ENCODE peak calls at places on chromosome 9, in four cellular contexts. D is colonic mucosa, Z is GM12878, L is mammary epithelial cell. B is an unnamed sample.

GRCh38 chr9:135179976-135180375 is 92.5 kb downstream of the OLFM1 start:
- DNase-seq in Z (no peak), D (no peak), L (no peak), B (no peak)

GRCh38 chr9:127500399-127500798 is 49.1 kb downstream of the LRSAM1 start:
- DNase-seq in Z (no peak), D (no peak), L (no peak), B (no peak)

GRCh38 chr9:128151343-128152132 is 2.3 kb downstream of the LCN2 start:
- DNase-seq in D (no peak), L (no peak), Z (no peak), B (no peak)

GRCh38 chr9:90141723-90142122 is 500.9 kb downstream of the DIRAS2 start:
- DNase-seq in L (peak; percentile 2), D (no peak), Z (no peak), B (no peak)

GRCh38 chr9:93013856-93014582 is 44.5 kb upstream of the SUSD3 start:
- DNase-seq in L (no peak), D (peak; percentile 7), Z (no peak), B (no peak)

GRCh38 chr9:128420060-128420650 is 502 bp upstream of the CERCAM start:
- DNase-seq in D (peak; percentile 61), Z (no peak), L (peak; percentile 64), B (peak; percentile 81)

GRCh38 chr9:81599837-81600236 is 89.5 kb downstream of the TLE1 start:
- DNase-seq in Z (no peak), L (no peak), D (no peak), B (no peak)

GRCh38 chr9:2040828-2041227 is 25.7 kb downstream of the SMARCA2 start:
- DNase-seq in Z (no peak), D (no peak), L (peak; percentile 45), B (no peak)

GRCh38 chr9:131557855-131558548 is 12.7 kb downstream of the PRRT1B start:
- DNase-seq in Z (no peak), L (no peak), D (no peak), B (no peak)
- TF ChIP-seq CTCF in Z (no peak), L (no peak), D (no peak), B (no peak)

GRCh38 chr9:121820286-121821005 is 169.0 kb downstream of the DAB2IP start:
- DNase-seq in Z (no peak), L (no peak), D (no peak), B (no peak)

GRCh38 chr9:121822093-121823085 is 171.0 kb downstream of the DAB2IP start:
- DNase-seq in L (no peak), Z (no peak), D (no peak), B (no peak)

GRCh38 chr9:121819511-121820231 is 168.2 kb downstream of the DAB2IP start:
- DNase-seq in L (no peak), Z (no peak), D (no peak), B (no peak)

GRCh38 chr9:121823451-121824169 is 172.2 kb downstream of the DAB2IP start:
- DNase-seq in D (no peak), Z (no peak), L (no peak), B (no peak)

DNA sequence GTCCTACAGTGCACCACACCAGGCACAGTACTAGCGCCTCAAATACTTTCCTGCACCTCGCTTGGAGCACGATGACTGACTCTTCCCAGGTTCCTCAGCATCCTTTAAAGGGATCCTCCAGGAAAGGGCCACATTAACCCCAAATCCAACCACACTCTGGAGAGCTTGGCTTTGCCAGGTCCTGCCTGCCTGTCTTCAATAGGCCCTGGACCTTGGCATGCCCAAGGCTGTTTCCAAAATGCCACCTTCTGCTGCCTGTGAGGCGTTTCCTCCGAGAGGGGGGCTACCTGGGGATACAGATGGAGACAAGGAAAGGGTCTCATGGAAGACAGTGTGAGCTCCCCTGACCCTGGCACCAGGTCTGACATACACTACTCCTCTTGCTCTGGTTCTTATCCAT is 169.9 kb downstream of the DAB2IP start:
- DNase-seq in Z (no peak), L (no peak), D (no peak), B (no peak)
- H3K27me3 ChIP-seq in Z (no peaks in the 10 kb centered on the region), L (no peaks in the 10 kb centered on the region), D (no peaks in the 10 kb centered on the region), B (peaks cover 2% of the 10 kb centered on the region)

GRCh38 chr9:20292002-20292401 is 330.3 kb downstream of the MLLT3 start:
- DNase-seq in D (no peak), Z (no peak), L (peak; percentile 26), B (no peak)
- TF ChIP-seq CTCF in D (no peak), Z (no peak), L (peak; percentile 44), B (no peak)

DNA sequence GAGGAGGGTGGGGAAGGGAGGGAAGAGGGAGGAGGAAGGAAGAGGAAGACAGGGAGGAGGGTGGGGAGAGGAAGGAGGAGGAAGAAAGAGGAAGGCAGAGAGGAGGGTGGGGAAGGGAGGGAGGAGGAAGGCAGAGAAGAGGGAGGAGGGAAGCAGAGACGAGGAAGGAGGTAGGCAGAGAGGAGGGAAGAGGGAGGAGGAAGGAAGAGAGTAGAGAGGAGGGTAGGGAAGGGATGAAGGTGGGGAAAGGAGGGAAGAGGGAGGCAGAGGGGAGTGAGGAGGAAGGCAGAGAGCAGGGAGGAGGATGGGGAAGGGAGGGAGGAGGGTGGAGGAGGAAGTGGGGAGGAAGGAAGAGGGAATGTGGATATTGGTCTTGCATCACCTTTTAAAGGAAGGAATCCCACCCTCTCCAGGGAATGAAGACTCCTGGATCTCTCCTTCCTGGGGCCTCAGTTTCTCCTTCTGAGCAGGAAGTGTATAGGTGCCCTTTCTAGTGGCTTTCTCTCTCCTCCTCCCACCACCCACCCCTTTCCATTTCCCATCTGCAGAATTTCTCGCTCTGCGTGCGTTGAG is 188.9 kb upstream of the ZNF618 start:
- DNase-seq in D (no peak), Z (no peak), L (no peak), B (no peak)
- H3K27me3 ChIP-seq in D (peaks cover 11% of the 10 kb centered on the region), Z (peaks cover 6% of the 10 kb centered on the region), L (no peaks in the 10 kb centered on the region), B (no peaks in the 10 kb centered on the region)

GRCh38 chr9:136973618-136974617 is 3.4 kb upstream of the PTGDS start:
- DNase-seq in D (no peak), L (no peak), Z (no peak), B (no peak)

GRCh38 chr9:136972743-136973142 is 4.6 kb upstream of the PTGDS start:
- DNase-seq in L (no peak), Z (no peak), D (no peak), B (no peak)

GRCh38 chr9:136970361-136970760 is 6.9 kb upstream of the PTGDS start:
- DNase-seq in D (no peak), L (no peak), Z (no peak), B (no peak)

GRCh38 chr9:136971746-136972145 is 5.6 kb upstream of the PTGDS start:
- DNase-seq in Z (no peak), D (no peak), L (no peak), B (no peak)

DNA sequence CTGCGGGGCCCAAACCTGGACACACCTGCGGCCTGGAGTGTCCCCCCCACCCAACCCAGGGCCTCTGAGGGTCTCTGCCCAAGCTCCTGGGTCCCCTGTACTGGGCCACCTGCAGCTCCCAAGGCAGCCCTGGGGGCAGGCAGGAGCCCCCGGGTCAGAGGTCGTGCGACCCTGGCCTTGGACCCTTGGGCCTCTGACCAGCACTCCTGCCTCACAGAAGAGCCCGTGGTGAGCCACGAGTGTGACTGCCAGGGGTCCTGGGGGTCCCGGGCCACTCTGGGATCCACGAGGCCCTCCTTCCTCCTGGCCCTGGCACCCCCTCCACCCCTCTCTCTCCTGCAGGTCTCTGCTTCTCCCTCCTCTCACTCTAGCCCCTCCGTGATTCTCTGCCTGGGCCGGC is 5.0 kb upstream of the PTGDS start:
- DNase-seq in Z (no peak), D (no peak), L (no peak), B (no peak)
- TF ChIP-seq CTCF in Z (no peak), D (no peak), L (no peak), B (no peak)

GRCh38 chr9:130321082-130321481 is 55.5 kb downstream of the HMCN2 start:
- DNase-seq in Z (no peak), L (no peak), D (no peak), B (no peak)
- H3K27me3 ChIP-seq in Z (peaks cover 2% of the 10 kb centered on the region), L (peaks cover 8% of the 10 kb centered on the region), D (no peaks in the 10 kb centered on the region), B (peaks cover 4% of the 10 kb centered on the region)

B was measured in GM06990.